ENCODE peak calls at places on chromosome 22, in seven cellular contexts. Q, U, D, W, O, N and R are unnamed samples. For H3K4me1, the result is how much of the 10 kb centered on the place peaks cover.

GRCh38 chr22:44444341-44445306 is 53.4 kb downstream of the RTL6 start:
- DNase-seq in Q (peak), U (peak), D (no peak), W (peak), O (peak), N (no peak), R (no peak)

GRCh38 chr22:48209473-48210271 is 1447.2 kb downstream of the TBC1D22A start:
- DNase-seq in Q (no peak), U (no peak), D (no peak), W (no peak), O (no peak), N (no peak), R (no peak)

GRCh38 chr22:32375678-32376450 is 18.2 kb downstream of the RFPL3 start:
- DNase-seq in Q (no peak), U (no peak), D (no peak), W (no peak), O (no peak), N (no peak), R (no peak)

GRCh38 chr22:33274214-33274828 is 216.1 kb upstream of the SYN3 start:
- DNase-seq in Q (no peak), U (no peak), D (no peak), W (peak), O (no peak), N (no peak), R (no peak)

GRCh38 chr22:39123811-39124668 is 27.0 kb downstream of the APOBEC3H start:
- DNase-seq in Q (peak), U (no peak), D (no peak), W (peak), O (peak), N (no peak), R (no peak)

GRCh38 chr22:32482708-32483107 is 8.1 kb downstream of the FBXO7 start:
- DNase-seq in Q (no peak), U (no peak), D (no peak), W (no peak), O (no peak), N (no peak), R (no peak)

GRCh38 chr22:30566125-30566524 is 8.3 kb downstream of the GAL3ST1 start:
- DNase-seq in Q (no peak), U (no peak), D (no peak), W (no peak), O (no peak), N (no peak), R (no peak)

GRCh38 chr22:33923660-33924246 is 3.5 kb upstream of the LARGE1 start:
- DNase-seq in Q (peak), U (no peak), D (peak), W (peak), O (peak), N (peak), R (peak)

GRCh38 chr22:17878970-17879369 is 104.7 kb upstream of the BID start:
- DNase-seq in Q (peak), U (no peak), D (no peak), W (no peak), O (no peak), N (no peak), R (no peak)

GRCh38 chr22:46370584-46371373 is 35.3 kb downstream of the TRMU start:
- DNase-seq in Q (no peak), U (no peak), D (no peak), W (no peak), O (no peak), N (no peak), R (no peak)
- TF ChIP-seq POLR2AphosphoS5 in Q (no peak), U (no peak), D (no peak), W (no peak), O (no peak), N (no peak), R (no peak)

DNA sequence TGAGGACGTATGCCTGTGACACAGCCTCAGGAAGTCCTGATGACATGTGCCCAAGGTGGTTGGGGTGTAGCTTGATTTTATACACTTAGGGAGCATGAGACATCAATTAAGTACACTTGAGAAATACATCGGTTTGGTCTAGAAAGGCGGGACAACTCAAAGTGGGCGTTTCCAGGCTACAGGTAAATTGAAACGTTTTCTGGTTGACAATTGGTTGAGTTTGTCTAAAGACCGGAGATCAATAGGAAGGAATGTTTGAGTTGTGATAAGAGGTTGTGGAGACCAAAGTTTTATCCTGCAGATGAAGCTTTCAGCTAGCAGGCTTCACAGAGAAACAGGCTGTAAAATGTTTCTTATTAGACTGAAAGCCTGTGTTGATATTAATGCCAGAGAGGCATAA is 6.8 kb downstream of the APOL3 start:
- DNase-seq in Q (no peak), U (no peak), D (no peak), W (no peak), O (no peak), N (no peak), R (no peak)
- H3K4me1 ChIP-seq in Q (under half), U (under half), D (under half), W (under half), O (under half), N (under half), R (under half)

DNA sequence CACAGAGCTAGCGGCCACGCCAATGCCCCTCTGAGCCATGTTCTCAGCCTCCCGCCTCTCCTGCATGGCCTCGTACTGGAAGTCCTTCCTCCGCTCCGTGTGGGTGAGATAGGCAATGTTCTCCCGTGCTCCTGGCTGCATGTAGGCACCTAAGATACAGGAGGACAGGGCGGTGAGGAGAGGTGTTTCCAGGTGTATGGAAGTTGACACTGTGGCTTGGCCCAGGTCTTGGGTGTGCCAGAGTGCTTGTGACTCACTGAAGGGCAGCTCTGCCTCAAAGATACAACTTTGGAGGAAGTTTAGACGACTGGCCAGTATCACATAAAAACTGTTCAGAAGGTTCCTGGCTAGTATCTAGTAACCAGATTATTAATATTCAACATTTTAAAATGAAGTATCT is 8.5 kb downstream of the SRRD start:
- DNase-seq in Q (no peak), U (no peak), D (peak), W (no peak), O (no peak), N (no peak), R (no peak)
- TF ChIP-seq POLR2AphosphoS5 in Q (no peak), U (no peak), D (no peak), W (no peak), O (no peak), N (no peak), R (no peak)

DNA sequence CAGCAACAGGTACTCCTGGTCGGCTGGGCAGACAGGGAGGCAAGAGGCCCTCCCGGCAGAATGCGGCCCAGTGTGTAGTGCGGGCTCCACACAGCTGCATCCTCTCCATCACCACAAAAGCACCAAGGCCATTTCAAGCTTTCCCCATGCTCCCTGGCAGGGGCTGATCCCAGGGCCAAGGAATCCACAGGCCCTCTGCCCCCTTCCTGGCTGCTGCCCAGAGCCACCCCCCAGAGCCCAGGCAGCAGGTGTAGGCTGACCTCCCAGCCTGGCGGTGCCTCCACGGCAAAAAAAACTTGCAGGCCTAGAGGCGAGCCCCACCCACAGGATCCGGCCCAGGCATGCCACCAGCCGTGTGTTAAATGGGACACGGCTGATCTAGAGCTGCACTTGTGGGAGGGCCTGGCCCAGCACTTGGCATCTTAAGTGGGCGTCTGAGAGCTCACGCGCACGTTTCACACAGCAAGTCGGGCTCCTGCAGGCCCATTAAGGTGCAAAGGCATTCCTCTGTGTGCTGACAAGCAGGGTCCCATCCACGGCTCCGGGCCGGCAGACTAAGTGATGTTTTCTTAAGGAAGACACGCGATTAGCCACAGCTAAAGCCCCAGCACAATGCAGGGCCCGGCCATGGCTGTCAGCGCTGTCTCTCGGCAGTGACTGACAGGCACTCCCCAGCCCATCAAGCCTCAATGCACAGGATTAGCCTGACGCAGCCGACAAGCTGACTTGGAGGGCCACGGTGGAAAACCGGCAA is 19.8 kb upstream of the GNB1L start:
- DNase-seq in Q (peak), U (peak), D (peak), W (peak), O (peak), N (peak), R (peak)
- H3K4me1 ChIP-seq in Q (under half), U (under half), D (under half), W (under half), O (under half), N (half or more), R (under half)

GRCh38 chr22:26658671-26659478 is 1.5 kb downstream of the MIAT start:
- DNase-seq in Q (peak), U (no peak), D (peak), W (peak), O (no peak), N (peak), R (peak)
- TF ChIP-seq POLR2AphosphoS5 in Q (peak), U (no peak), D (peak), W (peak), O (peak), N (no peak), R (no peak)

GRCh38 chr22:22818861-22819855 is 68.5 kb upstream of the IGLL5 start:
- DNase-seq in Q (no peak), U (no peak), D (no peak), W (no peak), O (no peak), N (no peak), R (no peak)

GRCh38 chr22:22817468-22818201 is 70.0 kb upstream of the IGLL5 start:
- DNase-seq in Q (no peak), U (no peak), D (no peak), W (no peak), O (no peak), N (no peak), R (no peak)

GRCh38 chr22:22816766-22817410 is 70.7 kb upstream of the IGLL5 start:
- DNase-seq in Q (no peak), U (no peak), D (no peak), W (no peak), O (no peak), N (no peak), R (no peak)

GRCh38 chr22:22820076-22820475 is 67.5 kb upstream of the IGLL5 start:
- DNase-seq in Q (no peak), U (no peak), D (no peak), W (no peak), O (no peak), N (no peak), R (no peak)

DNA sequence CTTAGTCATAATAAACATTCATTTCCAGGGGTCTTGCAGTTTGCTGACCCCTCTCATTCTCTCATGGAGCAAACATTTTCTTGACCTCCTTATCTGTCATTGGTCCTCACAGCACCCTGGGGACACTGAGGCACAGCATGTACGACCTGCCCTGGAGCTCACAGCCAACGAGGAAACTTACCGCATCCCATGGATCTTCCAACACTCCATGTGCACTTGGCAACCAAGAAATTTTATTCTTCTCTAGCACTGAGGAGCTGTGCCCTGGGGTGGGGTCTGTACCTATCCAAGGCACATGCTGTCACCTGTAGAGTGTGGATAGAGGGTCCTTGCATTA is 69.4 kb upstream of the IGLL5 start:
- DNase-seq in Q (no peak), U (no peak), D (no peak), W (no peak), O (no peak), N (no peak), R (no peak)
- H3K4me1 ChIP-seq in Q (under half), U (under half), D (under half), W (under half), O (under half), N (under half), R (under half)